ENCODE peak calls at places on chromosome 10, in four cellular contexts. One of them, this sample, is unnamed.

GRCh38 chr10:78754269-78755074 is 314.3 kb upstream of the ZMIZ1 start:
- DNase-seq in GM04503: no peak
- DNase-seq in nucleus accumbens: no peak
- DNase-seq in activated CD8-positive, alpha-beta T cell treated with anti-CD3 and anti-CD28 coated beads, Interleukin-2, amount 10 ng/mL, durations not matched to agents 7 days and 5 days: no peak
- DNase-seq in this sample: peak

GRCh38 chr10:77081411-77082010 is 556.1 kb downstream of the KCNMA1 start:
- DNase-seq in nucleus accumbens: no peak
- DNase-seq in activated CD8-positive, alpha-beta T cell treated with anti-CD3 and anti-CD28 coated beads, Interleukin-2, amount 10 ng/mL, durations not matched to agents 7 days and 5 days: no peak
- DNase-seq in GM04503: no peak
- DNase-seq in this sample: no peak

GRCh38 chr10:69861251-69862240 is 59.8 kb downstream of the COL13A1 start:
- DNase-seq in nucleus accumbens: no peak
- DNase-seq in GM04503: peak
- DNase-seq in activated CD8-positive, alpha-beta T cell treated with anti-CD3 and anti-CD28 coated beads, Interleukin-2, amount 10 ng/mL, durations not matched to agents 7 days and 5 days: peak
- DNase-seq in this sample: peak

GRCh38 chr10:114271779-114272167 is 32.7 kb downstream of the VWA2 start:
- DNase-seq in activated CD8-positive, alpha-beta T cell treated with anti-CD3 and anti-CD28 coated beads, Interleukin-2, amount 10 ng/mL, durations not matched to agents 7 days and 5 days: no peak
- DNase-seq in GM04503: peak
- DNase-seq in nucleus accumbens: no peak
- DNase-seq in this sample: peak

GRCh38 chr10:86336341-86336740 is 30.3 kb downstream of the GRID1 start:
- DNase-seq in GM04503: no peak
- DNase-seq in activated CD8-positive, alpha-beta T cell treated with anti-CD3 and anti-CD28 coated beads, Interleukin-2, amount 10 ng/mL, durations not matched to agents 7 days and 5 days: no peak
- DNase-seq in nucleus accumbens: no peak
- DNase-seq in this sample: no peak

GRCh38 chr10:95134490-95134889 is 59.5 kb upstream of the ACSM6 start:
- DNase-seq in GM04503: no peak
- DNase-seq in nucleus accumbens: no peak
- DNase-seq in activated CD8-positive, alpha-beta T cell treated with anti-CD3 and anti-CD28 coated beads, Interleukin-2, amount 10 ng/mL, durations not matched to agents 7 days and 5 days: no peak
- DNase-seq in this sample: no peak

GRCh38 chr10:46547331-46547880 is 9.1 kb downstream of the GPRIN2 start:
- DNase-seq in nucleus accumbens: no peak
- DNase-seq in GM04503: no peak
- DNase-seq in activated CD8-positive, alpha-beta T cell treated with anti-CD3 and anti-CD28 coated beads, Interleukin-2, amount 10 ng/mL, durations not matched to agents 7 days and 5 days: no peak
- DNase-seq in this sample: no peak

GRCh38 chr10:118850418-118851061 is 95.8 kb upstream of the CACUL1 start:
- DNase-seq in activated CD8-positive, alpha-beta T cell treated with anti-CD3 and anti-CD28 coated beads, Interleukin-2, amount 10 ng/mL, durations not matched to agents 7 days and 5 days: peak
- DNase-seq in GM04503: no peak
- DNase-seq in nucleus accumbens: no peak
- DNase-seq in this sample: peak

GRCh38 chr10:103276941-103277712 is at the start of gene INA:
- DNase-seq in activated CD8-positive, alpha-beta T cell treated with anti-CD3 and anti-CD28 coated beads, Interleukin-2, amount 10 ng/mL, durations not matched to agents 7 days and 5 days: peak
- DNase-seq in nucleus accumbens: no peak
- DNase-seq in GM04503: no peak
- DNase-seq in this sample: no peak

GRCh38 chr10:24952701-24953349 is 419 bp upstream of the PRTFDC1 start:
- DNase-seq in nucleus accumbens: peak
- DNase-seq in GM04503: no peak
- DNase-seq in activated CD8-positive, alpha-beta T cell treated with anti-CD3 and anti-CD28 coated beads, Interleukin-2, amount 10 ng/mL, durations not matched to agents 7 days and 5 days: peak
- DNase-seq in this sample: no peak

GRCh38 chr10:91708174-91708861 is 75.4 kb upstream of the PPP1R3C start:
- DNase-seq in GM04503: no peak
- DNase-seq in nucleus accumbens: no peak
- DNase-seq in activated CD8-positive, alpha-beta T cell treated with anti-CD3 and anti-CD28 coated beads, Interleukin-2, amount 10 ng/mL, durations not matched to agents 7 days and 5 days: no peak
- DNase-seq in this sample: no peak

GRCh38 chr10:87764072-87764934 is 53.7 kb downstream of the ATAD1 start:
- DNase-seq in activated CD8-positive, alpha-beta T cell treated with anti-CD3 and anti-CD28 coated beads, Interleukin-2, amount 10 ng/mL, durations not matched to agents 7 days and 5 days: no peak
- DNase-seq in GM04503: no peak
- DNase-seq in nucleus accumbens: no peak
- DNase-seq in this sample: no peak

GRCh38 chr10:29546773-29547313 is 87.9 kb downstream of the SVIL start:
- DNase-seq in nucleus accumbens: no peak
- DNase-seq in GM04503: no peak
- DNase-seq in activated CD8-positive, alpha-beta T cell treated with anti-CD3 and anti-CD28 coated beads, Interleukin-2, amount 10 ng/mL, durations not matched to agents 7 days and 5 days: no peak
- DNase-seq in this sample: no peak

GRCh38 chr10:132542086-132542775 is 4.6 kb downstream of the INPP5A start:
- DNase-seq in nucleus accumbens: no peak
- DNase-seq in GM04503: no peak
- DNase-seq in activated CD8-positive, alpha-beta T cell treated with anti-CD3 and anti-CD28 coated beads, Interleukin-2, amount 10 ng/mL, durations not matched to agents 7 days and 5 days: no peak
- DNase-seq in this sample: no peak

GRCh38 chr10:123848564-123849457 is 42.8 kb downstream of the CPXM2 start:
- DNase-seq in nucleus accumbens: no peak
- DNase-seq in activated CD8-positive, alpha-beta T cell treated with anti-CD3 and anti-CD28 coated beads, Interleukin-2, amount 10 ng/mL, durations not matched to agents 7 days and 5 days: no peak
- DNase-seq in GM04503: no peak
- DNase-seq in this sample: no peak

GRCh38 chr10:71437537-71438058 is 40.9 kb downstream of the CDH23 start:
- DNase-seq in GM04503: no peak
- DNase-seq in activated CD8-positive, alpha-beta T cell treated with anti-CD3 and anti-CD28 coated beads, Interleukin-2, amount 10 ng/mL, durations not matched to agents 7 days and 5 days: no peak
- DNase-seq in nucleus accumbens: no peak
- DNase-seq in this sample: no peak

GRCh38 chr10:75663947-75664664 is 232.7 kb downstream of the LRMDA start:
- DNase-seq in GM04503: no peak
- DNase-seq in nucleus accumbens: no peak
- DNase-seq in activated CD8-positive, alpha-beta T cell treated with anti-CD3 and anti-CD28 coated beads, Interleukin-2, amount 10 ng/mL, durations not matched to agents 7 days and 5 days: no peak
- DNase-seq in this sample: no peak

GRCh38 chr10:112395809-112396530 is 22.1 kb downstream of the ACSL5 start:
- DNase-seq in activated CD8-positive, alpha-beta T cell treated with anti-CD3 and anti-CD28 coated beads, Interleukin-2, amount 10 ng/mL, durations not matched to agents 7 days and 5 days: no peak
- DNase-seq in nucleus accumbens: no peak
- DNase-seq in GM04503: no peak
- DNase-seq in this sample: no peak

GRCh38 chr10:103445767-103446567 is 6.2 kb downstream of the CALHM2 start:
- DNase-seq in nucleus accumbens: no peak
- DNase-seq in GM04503: peak
- DNase-seq in activated CD8-positive, alpha-beta T cell treated with anti-CD3 and anti-CD28 coated beads, Interleukin-2, amount 10 ng/mL, durations not matched to agents 7 days and 5 days: no peak
- DNase-seq in this sample: peak

GRCh38 chr10:117004627-117005453 is at the start of gene SHTN1:
- DNase-seq in activated CD8-positive, alpha-beta T cell treated with anti-CD3 and anti-CD28 coated beads, Interleukin-2, amount 10 ng/mL, durations not matched to agents 7 days and 5 days: peak
- DNase-seq in GM04503: peak
- DNase-seq in nucleus accumbens: peak
- DNase-seq in this sample: no peak

GRCh38 chr10:88318803-88319202 is 264.3 kb downstream of the RNLS start:
- DNase-seq in activated CD8-positive, alpha-beta T cell treated with anti-CD3 and anti-CD28 coated beads, Interleukin-2, amount 10 ng/mL, durations not matched to agents 7 days and 5 days: no peak
- DNase-seq in GM04503: no peak
- DNase-seq in nucleus accumbens: no peak
- DNase-seq in this sample: no peak

GRCh38 chr10:69908071-69908470 is 106.4 kb downstream of the COL13A1 start:
- DNase-seq in GM04503: no peak
- DNase-seq in nucleus accumbens: no peak
- DNase-seq in activated CD8-positive, alpha-beta T cell treated with anti-CD3 and anti-CD28 coated beads, Interleukin-2, amount 10 ng/mL, durations not matched to agents 7 days and 5 days: no peak
- DNase-seq in this sample: no peak

GRCh38 chr10:76033457-76034196 is 602.2 kb downstream of the LRMDA start:
- DNase-seq in nucleus accumbens: no peak
- DNase-seq in GM04503: no peak
- DNase-seq in activated CD8-positive, alpha-beta T cell treated with anti-CD3 and anti-CD28 coated beads, Interleukin-2, amount 10 ng/mL, durations not matched to agents 7 days and 5 days: no peak
- DNase-seq in this sample: no peak

GRCh38 chr10:4775808-4776207 is 50.2 kb upstream of the AKR1E2 start:
- DNase-seq in GM04503: peak
- DNase-seq in nucleus accumbens: no peak
- DNase-seq in activated CD8-positive, alpha-beta T cell treated with anti-CD3 and anti-CD28 coated beads, Interleukin-2, amount 10 ng/mL, durations not matched to agents 7 days and 5 days: no peak
- DNase-seq in this sample: no peak

GRCh38 chr10:88066876-88067275 is 203.5 kb downstream of the PTEN start:
- DNase-seq in GM04503: no peak
- DNase-seq in activated CD8-positive, alpha-beta T cell treated with anti-CD3 and anti-CD28 coated beads, Interleukin-2, amount 10 ng/mL, durations not matched to agents 7 days and 5 days: peak
- DNase-seq in nucleus accumbens: no peak
- DNase-seq in this sample: no peak

GRCh38 chr10:133231946-133232574 is 2.0 kb downstream of the UTF1 start:
- DNase-seq in nucleus accumbens: no peak
- DNase-seq in GM04503: no peak
- DNase-seq in activated CD8-positive, alpha-beta T cell treated with anti-CD3 and anti-CD28 coated beads, Interleukin-2, amount 10 ng/mL, durations not matched to agents 7 days and 5 days: no peak
- DNase-seq in this sample: no peak

GRCh38 chr10:70816220-70816894 is 609 bp downstream of the SGPL1 start:
- DNase-seq in activated CD8-positive, alpha-beta T cell treated with anti-CD3 and anti-CD28 coated beads, Interleukin-2, amount 10 ng/mL, durations not matched to agents 7 days and 5 days: peak
- DNase-seq in nucleus accumbens: peak
- DNase-seq in GM04503: peak
- DNase-seq in this sample: peak

GRCh38 chr10:52674474-52674873 is 98.1 kb downstream of the MBL2 start:
- DNase-seq in GM04503: no peak
- DNase-seq in nucleus accumbens: no peak
- DNase-seq in activated CD8-positive, alpha-beta T cell treated with anti-CD3 and anti-CD28 coated beads, Interleukin-2, amount 10 ng/mL, durations not matched to agents 7 days and 5 days: no peak
- DNase-seq in this sample: no peak

This sample was measured in pulmonary artery endothelial cell.